ENCODE peak calls at places on chromosomes 13 and 19, in eight cellular contexts. One of them, this sample, is unnamed.

GRCh38 chr13:84439108-84439507 is 556.8 kb upstream of the SLITRK1 start:
- DNase-seq in osteoblast: peak
- DNase-seq in H1: no peak
- DNase-seq in OCI-LY7: no peak
- DNase-seq in brain microvascular endothelial cell: no peak
- DNase-seq in cardiac muscle cell: peak
- DNase-seq in fibroblast of lung: peak
- DNase-seq in aorta: no peak
- DNase-seq in this sample: peak

GRCh38 chr19:38793186-38793585 is 4.2 kb downstream of the LGALS7B start:
- DNase-seq in osteoblast: peak
- DNase-seq in H1: no peak
- DNase-seq in OCI-LY7: no peak
- DNase-seq in brain microvascular endothelial cell: peak
- DNase-seq in cardiac muscle cell: peak
- DNase-seq in fibroblast of lung: peak
- DNase-seq in aorta: no peak
- DNase-seq in this sample: no peak

GRCh38 chr19:18219911-18220631 is 6.2 kb downstream of the PDE4C start:
- DNase-seq in osteoblast: peak
- DNase-seq in H1: no peak
- DNase-seq in OCI-LY7: no peak
- DNase-seq in brain microvascular endothelial cell: no peak
- DNase-seq in cardiac muscle cell: no peak
- DNase-seq in fibroblast of lung: no peak
- DNase-seq in aorta: no peak
- DNase-seq in this sample: no peak

GRCh38 chr13:75365724-75366173 is 116.2 kb downstream of the TBC1D4 start:
- DNase-seq in osteoblast: peak
- DNase-seq in H1: no peak
- DNase-seq in OCI-LY7: peak
- DNase-seq in brain microvascular endothelial cell: peak
- DNase-seq in cardiac muscle cell: peak
- DNase-seq in fibroblast of lung: peak
- DNase-seq in aorta: no peak
- DNase-seq in this sample: peak

GRCh38 chr13:74259641-74260040 is 125.4 kb upstream of the KLF12 start:
- DNase-seq in osteoblast: no peak
- DNase-seq in H1: no peak
- DNase-seq in OCI-LY7: no peak
- DNase-seq in brain microvascular endothelial cell: no peak
- DNase-seq in cardiac muscle cell: no peak
- DNase-seq in fibroblast of lung: no peak
- DNase-seq in aorta: no peak
- DNase-seq in this sample: no peak

GRCh38 chr19:41995959-41996797 is 2.1 kb upstream of the ATP1A3 start:
- DNase-seq in osteoblast: peak
- DNase-seq in H1: peak
- DNase-seq in OCI-LY7: peak
- DNase-seq in brain microvascular endothelial cell: no peak
- DNase-seq in cardiac muscle cell: no peak
- DNase-seq in fibroblast of lung: no peak
- DNase-seq in aorta: no peak
- DNase-seq in this sample: no peak

GRCh38 chr13:30108913-30109237 is 198.5 kb downstream of the KATNAL1 start:
- DNase-seq in osteoblast: no peak
- DNase-seq in H1: no peak
- DNase-seq in OCI-LY7: no peak
- DNase-seq in brain microvascular endothelial cell: no peak
- DNase-seq in cardiac muscle cell: no peak
- DNase-seq in fibroblast of lung: no peak
- DNase-seq in aorta: no peak
- DNase-seq in this sample: no peak

GRCh38 chr19:17114414-17114831 is 38.8 kb downstream of the MYO9B start:
- DNase-seq in osteoblast: peak
- DNase-seq in H1: no peak
- DNase-seq in OCI-LY7: no peak
- DNase-seq in brain microvascular endothelial cell: no peak
- DNase-seq in cardiac muscle cell: no peak
- DNase-seq in fibroblast of lung: peak
- DNase-seq in aorta: no peak
- DNase-seq in this sample: no peak

GRCh38 chr19:18710986-18711751 is 27.7 kb downstream of the CRTC1 start:
- DNase-seq in osteoblast: peak
- DNase-seq in H1: no peak
- DNase-seq in OCI-LY7: no peak
- DNase-seq in brain microvascular endothelial cell: no peak
- DNase-seq in cardiac muscle cell: peak
- DNase-seq in fibroblast of lung: peak
- DNase-seq in aorta: peak
- DNase-seq in this sample: peak

GRCh38 chr13:78030351-78030750 is 111.7 kb upstream of the EDNRB start:
- DNase-seq in osteoblast: no peak
- DNase-seq in H1: no peak
- DNase-seq in OCI-LY7: no peak
- DNase-seq in brain microvascular endothelial cell: no peak
- DNase-seq in cardiac muscle cell: no peak
- DNase-seq in fibroblast of lung: no peak
- DNase-seq in aorta: no peak
- DNase-seq in this sample: no peak

GRCh38 chr19:41691268-41691970 is 3.3 kb upstream of the CEACAM7 start:
- DNase-seq in osteoblast: no peak
- DNase-seq in H1: peak
- DNase-seq in OCI-LY7: no peak
- DNase-seq in brain microvascular endothelial cell: no peak
- DNase-seq in cardiac muscle cell: peak
- DNase-seq in fibroblast of lung: no peak
- DNase-seq in aorta: peak
- DNase-seq in this sample: no peak

GRCh38 chr13:39956036-39956435 is 300.6 kb downstream of the COG6 start:
- DNase-seq in osteoblast: no peak
- DNase-seq in H1: no peak
- DNase-seq in OCI-LY7: peak
- DNase-seq in brain microvascular endothelial cell: no peak
- DNase-seq in cardiac muscle cell: no peak
- DNase-seq in fibroblast of lung: no peak
- DNase-seq in aorta: no peak
- DNase-seq in this sample: no peak

GRCh38 chr19:1811472-1811894 is 593 bp downstream of the ATP8B3 start:
- DNase-seq in osteoblast: peak
- DNase-seq in H1: no peak
- DNase-seq in OCI-LY7: peak
- DNase-seq in brain microvascular endothelial cell: peak
- DNase-seq in cardiac muscle cell: peak
- DNase-seq in fibroblast of lung: peak
- DNase-seq in aorta: peak
- DNase-seq in this sample: no peak

GRCh38 chr13:98504029-98504351 is 72.9 kb downstream of the STK24 start:
- DNase-seq in osteoblast: no peak
- DNase-seq in H1: no peak
- DNase-seq in OCI-LY7: no peak
- DNase-seq in brain microvascular endothelial cell: no peak
- DNase-seq in cardiac muscle cell: no peak
- DNase-seq in fibroblast of lung: no peak
- DNase-seq in aorta: no peak
- DNase-seq in this sample: no peak

GRCh38 chr19:51440846-51441409 is 17.3 kb downstream of the SIGLEC8 start:
- DNase-seq in osteoblast: no peak
- DNase-seq in H1: no peak
- DNase-seq in OCI-LY7: no peak
- DNase-seq in brain microvascular endothelial cell: no peak
- DNase-seq in cardiac muscle cell: peak
- DNase-seq in fibroblast of lung: no peak
- DNase-seq in aorta: no peak
- DNase-seq in this sample: no peak

GRCh38 chr13:30849611-30850010 is 56.5 kb upstream of the MEDAG start:
- DNase-seq in osteoblast: no peak
- DNase-seq in H1: no peak
- DNase-seq in OCI-LY7: no peak
- DNase-seq in brain microvascular endothelial cell: no peak
- DNase-seq in cardiac muscle cell: no peak
- DNase-seq in fibroblast of lung: no peak
- DNase-seq in aorta: no peak
- DNase-seq in this sample: no peak

GRCh38 chr19:13181747-13182388 is 31.7 kb downstream of the IER2 start:
- DNase-seq in osteoblast: peak
- DNase-seq in H1: no peak
- DNase-seq in OCI-LY7: peak
- DNase-seq in brain microvascular endothelial cell: peak
- DNase-seq in cardiac muscle cell: peak
- DNase-seq in fibroblast of lung: peak
- DNase-seq in aorta: peak
- DNase-seq in this sample: no peak

GRCh38 chr19:54955356-54955755 is 8.0 kb upstream of the NLRP7 start:
- DNase-seq in osteoblast: no peak
- DNase-seq in H1: no peak
- DNase-seq in OCI-LY7: no peak
- DNase-seq in brain microvascular endothelial cell: no peak
- DNase-seq in cardiac muscle cell: no peak
- DNase-seq in fibroblast of lung: peak
- DNase-seq in aorta: no peak
- DNase-seq in this sample: no peak

GRCh38 chr19:31436121-31436776 is 87.0 kb upstream of the TSHZ3 start:
- DNase-seq in osteoblast: peak
- DNase-seq in H1: peak
- DNase-seq in OCI-LY7: no peak
- DNase-seq in brain microvascular endothelial cell: no peak
- DNase-seq in cardiac muscle cell: peak
- DNase-seq in fibroblast of lung: peak
- DNase-seq in aorta: no peak
- DNase-seq in this sample: peak

GRCh38 chr19:46022061-46022430 is 807 bp downstream of the PGLYRP1 start:
- DNase-seq in osteoblast: no peak
- DNase-seq in H1: no peak
- DNase-seq in OCI-LY7: no peak
- DNase-seq in brain microvascular endothelial cell: no peak
- DNase-seq in cardiac muscle cell: no peak
- DNase-seq in fibroblast of lung: no peak
- DNase-seq in aorta: no peak
- DNase-seq in this sample: no peak
- H3K4me3 ChIP-seq in osteoblast: no peak
- H3K4me3 ChIP-seq in H1: no peak
- H3K4me3 ChIP-seq in OCI-LY7: no peak
- H3K4me3 ChIP-seq in brain microvascular endothelial cell: no peak
- H3K4me3 ChIP-seq in cardiac muscle cell: no peak
- H3K4me3 ChIP-seq in fibroblast of lung: no peak
- H3K4me3 ChIP-seq in aorta: no peak
- H3K4me3 ChIP-seq in this sample: no peak

GRCh38 chr13:113157929-113158747 is at the start of gene PROZ:
- DNase-seq in osteoblast: peak
- DNase-seq in H1: no peak
- DNase-seq in OCI-LY7: no peak
- DNase-seq in brain microvascular endothelial cell: no peak
- DNase-seq in cardiac muscle cell: no peak
- DNase-seq in fibroblast of lung: no peak
- DNase-seq in aorta: no peak
- DNase-seq in this sample: no peak

GRCh38 chr13:113157206-113157928 is 1.1 kb upstream of the PROZ start:
- DNase-seq in osteoblast: peak
- DNase-seq in H1: peak
- DNase-seq in OCI-LY7: no peak
- DNase-seq in brain microvascular endothelial cell: no peak
- DNase-seq in cardiac muscle cell: no peak
- DNase-seq in fibroblast of lung: no peak
- DNase-seq in aorta: no peak
- DNase-seq in this sample: no peak

GRCh38 chr13:113159701-113160100 is 1.3 kb downstream of the PROZ start:
- DNase-seq in osteoblast: peak
- DNase-seq in H1: no peak
- DNase-seq in OCI-LY7: no peak
- DNase-seq in brain microvascular endothelial cell: no peak
- DNase-seq in cardiac muscle cell: no peak
- DNase-seq in fibroblast of lung: no peak
- DNase-seq in aorta: no peak
- DNase-seq in this sample: no peak

GRCh38 chr13:113160983-113161382 is 2.5 kb downstream of the PROZ start:
- DNase-seq in osteoblast: no peak
- DNase-seq in H1: no peak
- DNase-seq in OCI-LY7: no peak
- DNase-seq in brain microvascular endothelial cell: no peak
- DNase-seq in cardiac muscle cell: no peak
- DNase-seq in fibroblast of lung: no peak
- DNase-seq in aorta: no peak
- DNase-seq in this sample: no peak

GRCh38 chr13:113158946-113159345 is 498 bp downstream of the PROZ start:
- DNase-seq in osteoblast: peak
- DNase-seq in H1: no peak
- DNase-seq in OCI-LY7: no peak
- DNase-seq in brain microvascular endothelial cell: no peak
- DNase-seq in cardiac muscle cell: no peak
- DNase-seq in fibroblast of lung: no peak
- DNase-seq in aorta: no peak
- DNase-seq in this sample: no peak
- H3K4me3 ChIP-seq in osteoblast: no peak
- H3K4me3 ChIP-seq in H1: no peak
- H3K4me3 ChIP-seq in OCI-LY7: no peak
- H3K4me3 ChIP-seq in brain microvascular endothelial cell: no peak
- H3K4me3 ChIP-seq in cardiac muscle cell: no peak
- H3K4me3 ChIP-seq in fibroblast of lung: no peak
- H3K4me3 ChIP-seq in aorta: no peak
- H3K4me3 ChIP-seq in this sample: no peak

GRCh38 chr19:5321851-5322681 is 18.5 kb downstream of the PTPRS start:
- DNase-seq in osteoblast: peak
- DNase-seq in H1: no peak
- DNase-seq in OCI-LY7: peak
- DNase-seq in brain microvascular endothelial cell: no peak
- DNase-seq in cardiac muscle cell: no peak
- DNase-seq in fibroblast of lung: no peak
- DNase-seq in aorta: no peak
- DNase-seq in this sample: no peak
- H3K4me3 ChIP-seq in osteoblast: no peak
- H3K4me3 ChIP-seq in H1: no peak
- H3K4me3 ChIP-seq in OCI-LY7: peak
- H3K4me3 ChIP-seq in brain microvascular endothelial cell: no peak
- H3K4me3 ChIP-seq in cardiac muscle cell: no peak
- H3K4me3 ChIP-seq in fibroblast of lung: no peak
- H3K4me3 ChIP-seq in aorta: no peak
- H3K4me3 ChIP-seq in this sample: no peak

GRCh38 chr19:39943586-39943985 is 9.2 kb upstream of the FCGBP start:
- DNase-seq in osteoblast: no peak
- DNase-seq in H1: no peak
- DNase-seq in OCI-LY7: no peak
- DNase-seq in brain microvascular endothelial cell: no peak
- DNase-seq in cardiac muscle cell: no peak
- DNase-seq in fibroblast of lung: no peak
- DNase-seq in aorta: no peak
- DNase-seq in this sample: no peak

GRCh38 chr19:39937792-39938191 is 3.4 kb upstream of the FCGBP start:
- DNase-seq in osteoblast: no peak
- DNase-seq in H1: no peak
- DNase-seq in OCI-LY7: no peak
- DNase-seq in brain microvascular endothelial cell: no peak
- DNase-seq in cardiac muscle cell: no peak
- DNase-seq in fibroblast of lung: no peak
- DNase-seq in aorta: no peak
- DNase-seq in this sample: no peak

GRCh38 chr19:39940221-39940833 is 5.9 kb upstream of the FCGBP start:
- DNase-seq in osteoblast: peak
- DNase-seq in H1: no peak
- DNase-seq in OCI-LY7: no peak
- DNase-seq in brain microvascular endothelial cell: no peak
- DNase-seq in cardiac muscle cell: no peak
- DNase-seq in fibroblast of lung: no peak
- DNase-seq in aorta: no peak
- DNase-seq in this sample: no peak

GRCh38 chr19:39941151-39941550 is 6.7 kb upstream of the FCGBP start:
- DNase-seq in osteoblast: no peak
- DNase-seq in H1: no peak
- DNase-seq in OCI-LY7: no peak
- DNase-seq in brain microvascular endothelial cell: no peak
- DNase-seq in cardiac muscle cell: no peak
- DNase-seq in fibroblast of lung: no peak
- DNase-seq in aorta: no peak
- DNase-seq in this sample: no peak

GRCh38 chr19:39941615-39942507 is 7.4 kb upstream of the FCGBP start:
- DNase-seq in osteoblast: no peak
- DNase-seq in H1: no peak
- DNase-seq in OCI-LY7: peak
- DNase-seq in brain microvascular endothelial cell: peak
- DNase-seq in cardiac muscle cell: peak
- DNase-seq in fibroblast of lung: peak
- DNase-seq in aorta: no peak
- DNase-seq in this sample: peak
- H3K4me3 ChIP-seq in osteoblast: no peak
- H3K4me3 ChIP-seq in H1: no peak
- H3K4me3 ChIP-seq in OCI-LY7: peak
- H3K4me3 ChIP-seq in brain microvascular endothelial cell: no peak
- H3K4me3 ChIP-seq in cardiac muscle cell: no peak
- H3K4me3 ChIP-seq in fibroblast of lung: no peak
- H3K4me3 ChIP-seq in aorta: no peak
- H3K4me3 ChIP-seq in this sample: no peak

This sample was measured in skeletal muscle cell.